ENCODE peak calls at places on chromosomes 7 and 10, in five cellular contexts. S is H9, Q is H1, C is neuronal stem cell, O is trophoblast cell. V is an unnamed sample.

GRCh38 chr7:125253454-125254182 is 324.0 kb upstream of the POT1 start:
- DNase-seq in C (no peak), Q (no peak), O (peak), S (no peak), V (peak)

GRCh38 chr10:13698217-13698616 is 111.5 kb downstream of the PRPF18 start:
- DNase-seq in Q (no peak), O (peak), C (no peak), S (no peak), V (no peak)

GRCh38 chr10:78717200-78717599 is 351.6 kb upstream of the ZMIZ1 start:
- DNase-seq in Q (no peak), S (no peak), O (no peak), C (no peak), V (peak)

GRCh38 chr10:73591578-73591902 is 398 bp upstream of the USP54 start:
- DNase-seq in C (peak), O (no peak), S (no peak), Q (no peak), V (no peak)

GRCh38 chr7:148515237-148515636 is 75.3 kb upstream of the C7orf33 start:
- DNase-seq in C (no peak), O (peak), Q (no peak), S (no peak), V (no peak)

GRCh38 chr7:35729061-35729783 is 34.3 kb upstream of the HERPUD2 start:
- DNase-seq in S (no peak), C (no peak), Q (no peak), O (no peak), V (no peak)

GRCh38 chr10:50248057-50248456 is 3.3 kb downstream of the ASAH2 start:
- DNase-seq in O (no peak), S (no peak), C (no peak), Q (no peak), V (no peak)

GRCh38 chr7:30770936-30771858 is at the start of gene MINDY4:
- DNase-seq in C (peak), O (peak), S (peak), Q (peak), V (peak)

GRCh38 chr10:71771204-71771603 is 2.1 kb downstream of the VSIR start:
- DNase-seq in C (no peak), O (no peak), S (no peak), Q (no peak), V (no peak)

GRCh38 chr7:68417659-68418058 is 1180.6 kb upstream of the AUTS2 start:
- DNase-seq in Q (no peak), O (no peak), C (no peak), S (no peak), V (no peak)

GRCh38 chr7:138449580-138449979 is 10.5 kb upstream of the TRIM24 start:
- DNase-seq in S (peak), C (no peak), O (no peak), Q (peak), V (no peak)

GRCh38 chr7:42107484-42107883 is 129.5 kb downstream of the GLI3 start:
- DNase-seq in Q (no peak), C (peak), S (peak), O (peak), V (no peak)

GRCh38 chr7:55288070-55288824 is 76.9 kb upstream of the LANCL2 start:
- DNase-seq in O (no peak), Q (no peak), S (no peak), C (no peak), V (no peak)

GRCh38 chr10:18473424-18474110 is 177.8 kb downstream of the NSUN6 start:
- DNase-seq in C (no peak), Q (no peak), S (no peak), O (no peak), V (no peak)

GRCh38 chr10:86308056-86308455 is 58.5 kb downstream of the GRID1 start:
- DNase-seq in O (no peak), S (peak), C (no peak), Q (no peak), V (no peak)

GRCh38 chr7:27168265-27168947 is 3.1 kb upstream of the HOXA9 start:
- DNase-seq in S (no peak), O (no peak), C (no peak), Q (no peak), V (peak)

GRCh38 chr10:390449-391100 is 255.3 kb downstream of the ZMYND11 start:
- DNase-seq in O (no peak), Q (no peak), C (no peak), S (no peak), V (no peak)

GRCh38 chr10:70566515-70567290 is 35.8 kb downstream of the PRF1 start:
- DNase-seq in C (no peak), S (no peak), O (no peak), Q (no peak), V (no peak)

GRCh38 chr10:77279207-77279606 is 358.4 kb downstream of the KCNMA1 start:
- DNase-seq in O (no peak), C (no peak), S (no peak), Q (no peak), V (no peak)

GRCh38 chr7:23020742-23021401 is 6.9 kb upstream of the HYCC1 start:
- DNase-seq in C (no peak), O (no peak), Q (no peak), S (no peak), V (peak)

GRCh38 chr7:73909051-73909941 is 48.3 kb downstream of the TMEM270 start:
- DNase-seq in Q (no peak), O (no peak), C (no peak), S (no peak), V (no peak)

GRCh38 chr7:2248984-2249694 is 7.1 kb downstream of the NUDT1 start:
- DNase-seq in C (no peak), O (peak), S (peak), Q (no peak), V (peak)

GRCh38 chr7:118280319-118281012 is 56.0 kb downstream of the ANKRD7 start:
- DNase-seq in S (no peak), C (no peak), O (no peak), Q (no peak), V (peak)

GRCh38 chr7:114051871-114052324 is 133.1 kb upstream of the PPP1R3A start:
- DNase-seq in S (no peak), Q (no peak), O (no peak), C (no peak), V (no peak)

GRCh38 chr7:45687185-45687560 is 113.0 kb downstream of the ADCY1 start:
- DNase-seq in C (no peak), S (no peak), Q (no peak), O (no peak), V (no peak)

GRCh38 chr7:41698726-41699125 is 4.2 kb downstream of the INHBA start:
- DNase-seq in O (no peak), Q (no peak), C (no peak), S (no peak), V (peak)

GRCh38 chr10:48390933-48391845 is 84.7 kb downstream of the MAPK8 start:
- DNase-seq in S (no peak), Q (no peak), C (no peak), O (no peak), V (peak)

GRCh38 chr10:113519616-113520015 is 33.2 kb upstream of the HABP2 start:
- DNase-seq in O (peak), S (no peak), C (no peak), Q (peak), V (no peak)

GRCh38 chr7:47336178-47337020 is 245.5 kb downstream of the TNS3 start:
- DNase-seq in O (no peak), S (no peak), Q (no peak), C (no peak), V (peak)

GRCh38 chr7:120272896-120273475 is at the start of gene KCND2:
- DNase-seq in S (peak), Q (peak), O (no peak), C (peak), V (peak)

GRCh38 chr10:122348512-122348911 is 26.0 kb upstream of the PLEKHA1 start:
- DNase-seq in Q (no peak), O (no peak), C (peak), S (no peak), V (no peak)

GRCh38 chr10:77812741-77813140 is 113.8 kb downstream of the DLG5 start:
- DNase-seq in S (no peak), Q (no peak), O (no peak), C (no peak), V (no peak)

GRCh38 chr7:28405662-28406061 is 6.7 kb upstream of the CREB5 start:
- DNase-seq in Q (no peak), S (no peak), O (peak), C (no peak), V (peak)

GRCh38 chr7:52708846-52709245 is 326.6 kb upstream of the POM121L12 start:
- DNase-seq in O (no peak), C (no peak), Q (no peak), S (no peak), V (no peak)

GRCh38 chr7:70480913-70481579 is 650.9 kb upstream of the GALNT17 start:
- DNase-seq in S (no peak), O (no peak), Q (no peak), C (no peak), V (no peak)
- H2BK12ac ChIP-seq in S (no peak), O (no peak), Q (no peak), C (no peak), V (no peak)

GRCh38 chr7:102197599-102197998 is 89.1 kb upstream of the SH2B2 start:
- DNase-seq in S (no peak), O (no peak), C (no peak), Q (no peak), V (no peak)

GRCh38 chr7:102193806-102194205 is 92.9 kb upstream of the SH2B2 start:
- DNase-seq in Q (no peak), S (no peak), O (peak), C (no peak), V (peak)

GRCh38 chr7:102196028-102196427 is 90.6 kb upstream of the SH2B2 start:
- DNase-seq in S (no peak), Q (no peak), O (no peak), C (no peak), V (no peak)

GRCh38 chr7:102197161-102197560 is 89.5 kb upstream of the SH2B2 start:
- DNase-seq in S (no peak), Q (no peak), C (no peak), O (no peak), V (no peak)

GRCh38 chr7:102195361-102195760 is 91.3 kb upstream of the SH2B2 start:
- DNase-seq in O (no peak), Q (no peak), C (no peak), S (no peak), V (no peak)
- H2BK12ac ChIP-seq in O (no peak), Q (no peak), C (no peak), S (no peak), V (no peak)

GRCh38 chr10:4162571-4163286 is 377.7 kb upstream of the KLF6 start:
- DNase-seq in Q (no peak), C (no peak), O (no peak), S (no peak), V (no peak)

GRCh38 chr10:4154317-4154716 is 369.3 kb upstream of the KLF6 start:
- DNase-seq in C (no peak), Q (no peak), O (no peak), S (no peak), V (no peak)

GRCh38 chr10:4159173-4159572 is 374.2 kb upstream of the KLF6 start:
- DNase-seq in O (peak), S (no peak), C (no peak), Q (no peak), V (no peak)
- H2BK12ac ChIP-seq in O (no peak), S (no peak), C (no peak), Q (no peak), V (no peak)

DNA sequence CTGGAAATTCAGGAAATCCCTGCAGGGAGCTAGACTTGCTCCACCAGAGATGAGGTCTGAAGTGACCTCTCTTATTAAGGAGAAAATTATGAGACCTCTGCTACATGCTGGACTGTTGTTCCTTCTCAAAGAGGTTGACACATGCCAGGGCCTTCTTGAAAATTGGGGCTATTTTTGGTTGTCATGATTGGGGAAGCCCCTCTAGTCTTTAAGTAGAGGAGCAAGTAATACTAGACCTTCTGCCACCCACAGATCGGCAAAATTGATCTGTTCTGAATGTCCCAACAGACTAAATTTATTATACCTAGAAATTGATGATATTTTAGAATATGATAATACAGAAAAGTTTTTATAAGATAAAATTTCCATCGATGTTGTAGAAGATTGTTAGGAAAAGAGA is 160.8 kb upstream of the GRB10 start:
- DNase-seq in Q (no peak), O (no peak), C (no peak), S (no peak), V (no peak)
- H2BK12ac ChIP-seq in Q (no peak), O (no peak), C (no peak), S (no peak), V (no peak)

GRCh38 chr10:24722131-24722675 is 1.5 kb downstream of the ARHGAP21 start:
- DNase-seq in S (no peak), C (no peak), Q (no peak), O (no peak), V (no peak)
- H2BK12ac ChIP-seq in S (no peak), C (no peak), Q (no peak), O (no peak), V (no peak)

GRCh38 chr10:51342381-51342780 is 268.1 kb downstream of the PRKG1 start:
- DNase-seq in O (no peak), C (no peak), Q (no peak), S (no peak), V (no peak)

GRCh38 chr10:51343391-51343790 is 269.1 kb downstream of the PRKG1 start:
- DNase-seq in S (no peak), O (no peak), C (no peak), Q (no peak), V (no peak)

GRCh38 chr10:51348622-51349021 is 274.3 kb downstream of the PRKG1 start:
- DNase-seq in S (no peak), O (no peak), Q (no peak), C (no peak), V (no peak)

GRCh38 chr10:51341216-51341615 is 266.9 kb downstream of the PRKG1 start:
- DNase-seq in S (no peak), Q (no peak), O (no peak), C (no peak), V (no peak)

DNA sequence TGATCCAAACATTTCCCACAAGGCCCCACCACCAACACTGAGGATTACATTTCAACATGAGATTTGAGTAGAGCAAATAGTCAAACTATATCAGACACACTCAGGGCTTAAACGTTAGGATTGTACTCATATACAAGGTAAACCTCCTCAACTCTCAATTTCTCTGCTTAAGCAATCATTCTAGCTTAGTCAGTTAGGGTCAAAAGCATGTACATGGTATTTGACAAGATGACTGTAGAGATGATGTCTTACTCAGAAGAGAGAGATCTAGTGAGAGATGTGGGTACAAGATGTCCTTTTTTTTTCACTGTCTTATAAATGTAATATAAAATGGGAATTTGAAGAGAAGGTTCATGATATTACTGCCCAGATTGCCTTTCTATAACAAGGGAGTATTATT is 270.1 kb downstream of the PRKG1 start:
- DNase-seq in O (no peak), C (no peak), S (no peak), Q (no peak), V (no peak)
- H2BK12ac ChIP-seq in O (no peak), C (no peak), S (no peak), Q (no peak), V (no peak)

GRCh38 chr10:16016688-16017087 is 156.4 kb upstream of the MINDY3 start:
- DNase-seq in C (no peak), O (no peak), S (no peak), Q (no peak), V (no peak)

DNA sequence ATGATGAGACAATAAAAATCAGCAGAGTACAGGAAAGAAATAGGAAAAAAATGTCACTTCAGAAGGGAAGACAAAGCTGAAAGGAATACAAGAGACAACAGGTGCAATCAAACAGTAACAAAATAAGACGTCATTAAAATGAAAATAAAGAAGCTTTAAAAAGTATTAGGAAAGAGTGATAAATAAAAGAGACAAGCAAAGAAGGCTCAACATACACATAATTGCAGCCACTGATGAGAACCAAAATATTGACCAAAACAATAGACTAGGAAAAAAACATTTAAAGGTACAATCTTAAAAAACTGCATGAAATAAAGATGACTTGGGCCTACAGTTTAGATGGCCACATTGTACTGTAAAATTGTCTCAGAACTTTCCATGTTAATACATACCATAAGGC is 160.5 kb upstream of the MINDY3 start:
- DNase-seq in S (no peak), C (no peak), O (no peak), Q (no peak), V (no peak)
- H2BK12ac ChIP-seq in S (no peak), C (no peak), O (no peak), Q (no peak), V (no peak)

GRCh38 chr10:45580371-45580770 is 92.2 kb downstream of the ZFAND4 start:
- DNase-seq in Q (no peak), O (no peak), C (no peak), S (no peak), V (no peak)
- H2BK12ac ChIP-seq in Q (no peak), O (no peak), C (no peak), S (no peak), V (no peak)

GRCh38 chr7:34620425-34620824 is 37.6 kb upstream of the NPSR1 start:
- DNase-seq in Q (no peak), O (no peak), C (no peak), S (no peak), V (no peak)

GRCh38 chr7:34622771-34623250 is 35.2 kb upstream of the NPSR1 start:
- DNase-seq in Q (no peak), O (no peak), S (no peak), C (no peak), V (no peak)

GRCh38 chr7:34622182-34622581 is 35.8 kb upstream of the NPSR1 start:
- DNase-seq in O (no peak), C (no peak), S (no peak), Q (no peak), V (no peak)
- H2BK12ac ChIP-seq in O (no peak), C (no peak), S (no peak), Q (no peak), V (no peak)

V was measured in mesenchymal stem cell.